ENCODE peak calls at places on chromosomes 3 and 15, in four cellular contexts. H is HepG2, G is GM12878, J is H1. K is an unnamed sample.

GRCh38 chr3:78139166-78139565 is 1099.3 kb downstream of the ROBO2 start:
- DNase-seq in H (no peak), G (no peak), J (no peak), K (no peak)

GRCh38 chr3:108251256-108251655 is 29.0 kb upstream of the IFT57 start:
- DNase-seq in H (peak), G (no peak), J (no peak), K (no peak)

GRCh38 chr15:95875141-95875643 is 455.3 kb upstream of the NR2F2 start:
- DNase-seq in H (peak), G (no peak), J (no peak), K (no peak)

GRCh38 chr3:158768881-158769518 is 32.9 kb upstream of the MFSD1 start:
- DNase-seq in H (peak), G (no peak), J (no peak), K (peak)

GRCh38 chr3:10514407-10515069 is 9.2 kb upstream of the ATP2B2 start:
- DNase-seq in H (peak), G (no peak), J (no peak), K (no peak)

GRCh38 chr3:33889394-33890039 is 91.1 kb downstream of the PDCD6IP start:
- DNase-seq in H (no peak), G (no peak), J (no peak), K (peak)

GRCh38 chr3:62134061-62134496 is 239.3 kb downstream of the FEZF2 start:
- DNase-seq in H (no peak), G (no peak), J (no peak), K (no peak)

GRCh38 chr3:42852443-42852842 is 23.2 kb downstream of the CYP8B1 start:
- DNase-seq in H (no peak), G (no peak), J (no peak), K (peak)

GRCh38 chr3:111690242-111690641 is 95.1 kb upstream of the ZBED2 start:
- DNase-seq in H (no peak), G (no peak), J (no peak), K (no peak)

GRCh38 chr3:69452295-69452694 is 66.4 kb upstream of the FRMD4B start:
- DNase-seq in H (no peak), G (no peak), J (no peak), K (no peak)

GRCh38 chr15:58387130-58387529 is 44.7 kb upstream of the LIPC start:
- DNase-seq in H (no peak), G (no peak), J (no peak), K (no peak)

GRCh38 chr3:111482611-111483010 is 59.4 kb upstream of the CD96 start:
- DNase-seq in H (no peak), G (no peak), J (no peak), K (no peak)

GRCh38 chr3:184155644-184156521 is 706 bp downstream of the DVL3 start:
- DNase-seq in H (peak), G (no peak), J (peak), K (peak)

GRCh38 chr3:192772495-192772894 is 45.2 kb upstream of the FGF12 start:
- DNase-seq in H (peak), G (no peak), J (peak), K (no peak)

GRCh38 chr15:70528270-70528706 is 235.1 kb downstream of the UACA start:
- DNase-seq in H (peak), G (peak), J (peak), K (no peak)

GRCh38 chr3:54877675-54878544 is 49.9 kb downstream of the LRTM1 start:
- DNase-seq in H (no peak), G (no peak), J (no peak), K (no peak)

GRCh38 chr3:148400754-148401153 is 296.9 kb upstream of the AGTR1 start:
- DNase-seq in H (no peak), G (no peak), J (no peak), K (no peak)

GRCh38 chr3:167675835-167676234 is 22.1 kb upstream of the WDR49 start:
- DNase-seq in H (no peak), G (no peak), J (no peak), K (no peak)

DNA sequence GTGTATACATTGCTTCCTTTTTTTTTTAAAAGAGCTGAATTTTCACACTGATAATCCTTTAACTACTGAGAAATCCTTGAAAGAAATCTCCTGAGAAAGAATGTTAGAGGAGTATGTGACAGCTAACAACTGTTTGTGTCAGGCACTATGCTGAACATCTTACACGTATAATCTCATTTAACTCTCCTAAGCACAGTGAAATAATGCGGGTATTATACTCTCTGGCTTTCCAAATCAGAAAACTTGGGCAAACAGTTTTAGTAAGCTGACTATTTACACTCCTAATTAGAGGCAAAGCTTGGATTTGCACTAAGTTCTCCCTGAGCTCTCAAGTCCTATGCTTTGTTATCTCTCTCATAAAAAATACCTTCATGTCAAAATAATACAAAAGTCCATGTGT is 69.3 kb downstream of the SMARCC1 start:
- DNase-seq in H (no peak), G (no peak), J (no peak), K (no peak)
- TF ChIP-seq EZH2 in H (no peak), G (no peak), J (no peak), K (no peak)

GRCh38 chr15:28128036-28128435 is 28.9 kb upstream of the OCA2 start:
- DNase-seq in H (no peak), G (no peak), J (no peak), K (no peak)
- TF ChIP-seq HDAC6 in H (no peak), G (no peak), J (no peak), K (no peak)

GRCh38 chr3:8769088-8769822 is at the start of gene OXTR:
- DNase-seq in H (peak), G (no peak), J (peak), K (peak)
- TF ChIP-seq EZH2 in H (no peak), G (no peak), J (no peak), K (no peak)

DNA sequence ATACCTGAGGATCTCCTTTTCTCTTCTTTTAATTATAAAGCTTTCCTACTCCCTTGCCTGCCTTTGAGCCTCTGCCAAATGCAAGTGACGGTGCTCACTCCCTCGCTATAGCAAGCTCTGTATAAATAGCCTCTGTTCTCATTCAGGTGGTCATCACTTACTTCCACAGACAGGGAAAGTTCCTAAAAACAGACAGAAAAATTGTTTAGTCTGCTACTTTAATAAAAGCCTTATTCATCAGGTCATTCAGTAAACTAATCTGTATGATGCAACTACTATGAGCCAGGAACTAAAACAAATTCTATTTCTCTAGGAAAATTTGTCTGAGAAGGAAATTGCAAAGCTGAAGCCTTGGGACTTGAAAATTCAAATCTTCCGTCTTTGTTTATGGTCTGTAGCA is 10.2 kb upstream of the DLG1 start:
- DNase-seq in H (no peak), G (no peak), J (no peak), K (no peak)
- TF ChIP-seq HDAC6 in H (no peak), G (no peak), J (no peak), K (no peak)

GRCh38 chr3:147395975-147396708 is 10.2 kb downstream of the ZIC4 start:
- DNase-seq in H (no peak), G (no peak), J (peak), K (no peak)

GRCh38 chr3:147397911-147398809 is 8.2 kb downstream of the ZIC4 start:
- DNase-seq in H (no peak), G (no peak), J (peak), K (no peak)

GRCh38 chr3:147398841-147399534 is 7.4 kb downstream of the ZIC4 start:
- DNase-seq in H (no peak), G (no peak), J (peak), K (no peak)

GRCh38 chr3:147396709-147397046 is 9.7 kb downstream of the ZIC4 start:
- DNase-seq in H (no peak), G (no peak), J (no peak), K (no peak)

DNA sequence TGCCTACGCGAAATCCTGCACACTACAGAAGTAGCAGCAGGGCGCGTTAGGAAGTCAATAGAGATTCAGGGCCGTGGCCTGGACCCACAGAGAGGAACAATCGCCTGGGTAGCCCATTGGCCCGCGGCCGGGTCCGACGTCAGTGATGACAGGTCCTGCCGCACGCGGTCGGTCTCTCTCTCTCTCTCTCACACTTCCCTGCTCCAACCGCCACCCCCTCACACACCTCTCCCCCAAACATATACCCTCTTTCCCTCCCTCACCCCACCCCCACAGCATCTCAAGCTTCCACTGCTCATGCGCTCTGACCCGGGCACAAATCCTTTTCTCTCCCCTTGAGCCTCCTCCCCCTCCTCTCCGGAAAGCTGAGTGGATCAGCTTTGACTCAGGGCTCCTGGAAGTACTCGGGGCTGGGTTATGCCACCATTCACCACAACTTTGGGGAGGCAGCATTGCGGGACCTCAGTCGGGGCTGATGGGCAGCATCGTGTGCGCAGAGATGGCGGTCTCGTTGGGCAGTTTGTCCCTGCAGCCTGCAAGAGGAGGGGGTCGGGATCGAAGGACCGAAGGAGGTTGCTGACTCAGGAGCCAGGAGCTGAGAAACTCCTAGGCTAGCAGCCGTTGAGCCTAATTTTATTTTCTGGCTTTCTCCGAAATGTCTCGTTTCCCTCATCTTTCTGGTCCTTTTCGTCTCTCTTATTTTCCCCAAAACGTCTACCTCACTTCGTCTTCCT is 9.0 kb downstream of the ZIC4 start:
- DNase-seq in H (no peak), G (no peak), J (peak), K (no peak)
- TF ChIP-seq EZH2 in H (no peak), G (no peak), J (no peak), K (no peak)

DNA sequence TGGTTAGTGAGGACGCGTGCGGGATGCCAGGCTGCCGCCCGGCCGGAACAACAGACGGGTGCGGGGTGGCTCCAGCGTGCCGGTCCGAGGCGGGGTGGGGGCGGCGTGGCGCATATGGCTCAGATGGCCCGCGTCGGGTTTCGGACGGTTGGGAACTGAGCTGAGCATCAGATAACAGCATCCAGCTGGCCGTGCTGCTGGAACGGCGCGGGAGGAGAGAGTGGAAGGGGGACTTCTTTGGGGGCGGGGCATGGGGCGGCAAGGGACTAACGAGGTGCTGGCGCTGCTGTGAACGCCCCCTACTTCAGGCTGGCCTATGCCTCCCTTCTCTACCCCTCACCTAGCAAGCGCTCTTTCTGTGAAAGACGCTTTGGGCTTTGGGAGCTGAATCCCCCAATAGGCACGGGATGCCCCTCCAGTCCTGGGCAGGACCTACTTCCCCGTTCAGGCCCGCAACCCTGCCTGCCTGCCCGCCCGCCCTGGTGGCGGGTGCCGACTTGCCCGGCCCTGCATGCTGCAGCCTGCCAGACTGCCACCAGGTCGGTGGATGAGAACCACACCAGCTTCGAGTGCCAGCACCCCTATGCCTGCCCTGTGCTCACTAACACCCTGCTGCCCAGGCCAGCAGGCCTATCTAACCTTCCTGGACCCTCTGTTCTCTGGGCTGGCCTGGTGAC is 541 bp downstream of the INKA1 start:
- DNase-seq in H (no peak), G (no peak), J (no peak), K (peak)
- TF ChIP-seq HDAC6 in H (no peak), G (no peak), J (no peak), K (no peak)

GRCh38 chr3:170419301-170420087 is 826 bp downstream of the CLDN11 start:
- DNase-seq in H (no peak), G (no peak), J (peak), K (no peak)
- TF ChIP-seq EZH2 in H (no peak), G (no peak), J (peak), K (no peak)

GRCh38 chr3:185737020-185737419 is 87.8 kb downstream of the IGF2BP2 start:
- DNase-seq in H (no peak), G (no peak), J (no peak), K (no peak)
- TF ChIP-seq HDAC6 in H (no peak), G (no peak), J (no peak), K (no peak)

GRCh38 chr3:126268866-126269265 is 88.3 kb downstream of the KLF15 start:
- DNase-seq in H (no peak), G (no peak), J (no peak), K (no peak)

GRCh38 chr3:126269360-126269759 is 87.8 kb downstream of the KLF15 start:
- DNase-seq in H (no peak), G (no peak), J (peak), K (peak)

GRCh38 chr3:126266850-126267168 is 86.4 kb upstream of the ALDH1L1 start:
- DNase-seq in H (no peak), G (no peak), J (no peak), K (no peak)

GRCh38 chr3:126267169-126267975 is 87.0 kb upstream of the ALDH1L1 start:
- DNase-seq in H (peak), G (no peak), J (peak), K (no peak)

GRCh38 chr3:126267976-126268615 is 87.7 kb upstream of the ALDH1L1 start:
- DNase-seq in H (no peak), G (no peak), J (no peak), K (no peak)
- TF ChIP-seq EZH2 in H (no peak), G (no peak), J (no peak), K (no peak)